ENCODE peak calls at places on chromosome 19, in ten cellular contexts. One of them, this sample, is unnamed.

GRCh38 chr19:34173145-34173956 is 1.0 kb downstream of the LSM14A start:
- DNase-seq in dermis microvascular lymphatic vessel endothelial cell: peak
- DNase-seq in NCI-H1694 treated with DMSO at 0.1 percent for 48 hours: no peak
- DNase-seq in NCI-H1417: peak
- DNase-seq in heart right ventricle: no peak
- DNase-seq in astrocyte: peak
- DNase-seq in T-helper 2 cell: peak
- DNase-seq in psoas muscle: peak
- DNase-seq in cerebellar nuclear complex: no peak
- DNase-seq in NCI-H1092: no peak
- DNase-seq in this sample: no peak

GRCh38 chr19:16051254-16052025 is 24.9 kb upstream of the TPM4 start:
- DNase-seq in psoas muscle: no peak
- DNase-seq in NCI-H1092: no peak
- DNase-seq in astrocyte: no peak
- DNase-seq in heart right ventricle: no peak
- DNase-seq in NCI-H1417: no peak
- DNase-seq in NCI-H1694 treated with DMSO at 0.1 percent for 48 hours: no peak
- DNase-seq in cerebellar nuclear complex: no peak
- DNase-seq in T-helper 2 cell: peak
- DNase-seq in dermis microvascular lymphatic vessel endothelial cell: peak
- DNase-seq in this sample: no peak

GRCh38 chr19:58586131-58586765 is 13.1 kb upstream of the MZF1 start:
- DNase-seq in T-helper 2 cell: no peak
- DNase-seq in NCI-H1417: no peak
- DNase-seq in cerebellar nuclear complex: no peak
- DNase-seq in NCI-H1092: no peak
- DNase-seq in astrocyte: no peak
- DNase-seq in NCI-H1694 treated with DMSO at 0.1 percent for 48 hours: no peak
- DNase-seq in psoas muscle: no peak
- DNase-seq in dermis microvascular lymphatic vessel endothelial cell: no peak
- DNase-seq in heart right ventricle: no peak
- DNase-seq in this sample: no peak

GRCh38 chr19:48608798-48609263 is 2.3 kb downstream of the SPACA4 start:
- DNase-seq in NCI-H1417: peak
- DNase-seq in psoas muscle: no peak
- DNase-seq in dermis microvascular lymphatic vessel endothelial cell: peak
- DNase-seq in NCI-H1092: no peak
- DNase-seq in cerebellar nuclear complex: no peak
- DNase-seq in astrocyte: no peak
- DNase-seq in NCI-H1694 treated with DMSO at 0.1 percent for 48 hours: peak
- DNase-seq in heart right ventricle: no peak
- DNase-seq in T-helper 2 cell: peak
- DNase-seq in this sample: peak

GRCh38 chr19:48921721-48922500 is 11.6 kb upstream of the DHDH start:
- DNase-seq in NCI-H1694 treated with DMSO at 0.1 percent for 48 hours: no peak
- DNase-seq in heart right ventricle: no peak
- DNase-seq in dermis microvascular lymphatic vessel endothelial cell: no peak
- DNase-seq in T-helper 2 cell: no peak
- DNase-seq in cerebellar nuclear complex: no peak
- DNase-seq in NCI-H1417: no peak
- DNase-seq in NCI-H1092: no peak
- DNase-seq in psoas muscle: no peak
- DNase-seq in astrocyte: no peak
- DNase-seq in this sample: no peak

GRCh38 chr19:29622191-29623070 is 16.3 kb downstream of the POP4 start:
- DNase-seq in astrocyte: no peak
- DNase-seq in NCI-H1694 treated with DMSO at 0.1 percent for 48 hours: no peak
- DNase-seq in dermis microvascular lymphatic vessel endothelial cell: no peak
- DNase-seq in T-helper 2 cell: peak
- DNase-seq in psoas muscle: peak
- DNase-seq in cerebellar nuclear complex: no peak
- DNase-seq in NCI-H1417: peak
- DNase-seq in heart right ventricle: no peak
- DNase-seq in NCI-H1092: no peak
- DNase-seq in this sample: no peak

GRCh38 chr19:43658001-43658400 is 12.0 kb downstream of the PLAUR start:
- DNase-seq in cerebellar nuclear complex: no peak
- DNase-seq in psoas muscle: no peak
- DNase-seq in NCI-H1092: no peak
- DNase-seq in dermis microvascular lymphatic vessel endothelial cell: no peak
- DNase-seq in heart right ventricle: no peak
- DNase-seq in T-helper 2 cell: no peak
- DNase-seq in NCI-H1417: no peak
- DNase-seq in NCI-H1694 treated with DMSO at 0.1 percent for 48 hours: no peak
- DNase-seq in astrocyte: no peak
- DNase-seq in this sample: no peak

GRCh38 chr19:8988204-8988603 is 22.0 kb downstream of the MUC16 start:
- DNase-seq in cerebellar nuclear complex: no peak
- DNase-seq in NCI-H1417: no peak
- DNase-seq in astrocyte: no peak
- DNase-seq in heart right ventricle: no peak
- DNase-seq in dermis microvascular lymphatic vessel endothelial cell: no peak
- DNase-seq in NCI-H1092: no peak
- DNase-seq in psoas muscle: no peak
- DNase-seq in T-helper 2 cell: no peak
- DNase-seq in NCI-H1694 treated with DMSO at 0.1 percent for 48 hours: no peak
- DNase-seq in this sample: no peak

GRCh38 chr19:58480831-58481230 is 4.7 kb downstream of the ZNF446 start:
- DNase-seq in psoas muscle: no peak
- DNase-seq in NCI-H1092: no peak
- DNase-seq in NCI-H1417: no peak
- DNase-seq in cerebellar nuclear complex: no peak
- DNase-seq in dermis microvascular lymphatic vessel endothelial cell: no peak
- DNase-seq in NCI-H1694 treated with DMSO at 0.1 percent for 48 hours: no peak
- DNase-seq in heart right ventricle: no peak
- DNase-seq in T-helper 2 cell: no peak
- DNase-seq in astrocyte: no peak
- DNase-seq in this sample: no peak

GRCh38 chr19:42497492-42498226 is 30.6 kb downstream of the CEACAM1 start:
- DNase-seq in NCI-H1694 treated with DMSO at 0.1 percent for 48 hours: no peak
- DNase-seq in psoas muscle: no peak
- DNase-seq in cerebellar nuclear complex: no peak
- DNase-seq in heart right ventricle: no peak
- DNase-seq in dermis microvascular lymphatic vessel endothelial cell: no peak
- DNase-seq in NCI-H1092: no peak
- DNase-seq in T-helper 2 cell: no peak
- DNase-seq in astrocyte: no peak
- DNase-seq in NCI-H1417: no peak
- DNase-seq in this sample: no peak

GRCh38 chr19:3818479-3818878 is 32.3 kb upstream of the MATK start:
- DNase-seq in NCI-H1092: no peak
- DNase-seq in NCI-H1694 treated with DMSO at 0.1 percent for 48 hours: no peak
- DNase-seq in psoas muscle: no peak
- DNase-seq in heart right ventricle: no peak
- DNase-seq in NCI-H1417: no peak
- DNase-seq in astrocyte: peak
- DNase-seq in cerebellar nuclear complex: no peak
- DNase-seq in T-helper 2 cell: no peak
- DNase-seq in dermis microvascular lymphatic vessel endothelial cell: peak
- DNase-seq in this sample: peak

GRCh38 chr19:6767081-6767356 is 216 bp downstream of the SH2D3A start:
- DNase-seq in heart right ventricle: no peak
- DNase-seq in cerebellar nuclear complex: no peak
- DNase-seq in NCI-H1694 treated with DMSO at 0.1 percent for 48 hours: no peak
- DNase-seq in psoas muscle: no peak
- DNase-seq in astrocyte: no peak
- DNase-seq in dermis microvascular lymphatic vessel endothelial cell: no peak
- DNase-seq in NCI-H1092: no peak
- DNase-seq in T-helper 2 cell: no peak
- DNase-seq in NCI-H1417: peak
- DNase-seq in this sample: no peak

GRCh38 chr19:46922465-46922864 is 61.7 kb downstream of the ARHGAP35 start:
- DNase-seq in cerebellar nuclear complex: no peak
- DNase-seq in psoas muscle: no peak
- DNase-seq in NCI-H1092: no peak
- DNase-seq in NCI-H1417: no peak
- DNase-seq in dermis microvascular lymphatic vessel endothelial cell: no peak
- DNase-seq in T-helper 2 cell: no peak
- DNase-seq in astrocyte: no peak
- DNase-seq in heart right ventricle: no peak
- DNase-seq in NCI-H1694 treated with DMSO at 0.1 percent for 48 hours: no peak
- DNase-seq in this sample: no peak

GRCh38 chr19:50658438-50659317 is 9.4 kb downstream of the C19orf81 start:
- DNase-seq in heart right ventricle: peak
- DNase-seq in T-helper 2 cell: no peak
- DNase-seq in psoas muscle: peak
- DNase-seq in dermis microvascular lymphatic vessel endothelial cell: peak
- DNase-seq in NCI-H1092: peak
- DNase-seq in NCI-H1694 treated with DMSO at 0.1 percent for 48 hours: no peak
- DNase-seq in cerebellar nuclear complex: peak
- DNase-seq in astrocyte: no peak
- DNase-seq in NCI-H1417: peak
- DNase-seq in this sample: peak

GRCh38 chr19:5691205-5691929 is 1.3 kb downstream of the RPL36 start:
- DNase-seq in dermis microvascular lymphatic vessel endothelial cell: peak
- DNase-seq in cerebellar nuclear complex: no peak
- DNase-seq in NCI-H1092: peak
- DNase-seq in NCI-H1694 treated with DMSO at 0.1 percent for 48 hours: no peak
- DNase-seq in heart right ventricle: peak
- DNase-seq in T-helper 2 cell: peak
- DNase-seq in NCI-H1417: peak
- DNase-seq in astrocyte: peak
- DNase-seq in psoas muscle: peak
- DNase-seq in this sample: no peak

GRCh38 chr19:1252818-1253513 is 4.6 kb downstream of the MIDN start:
- DNase-seq in astrocyte: peak
- DNase-seq in cerebellar nuclear complex: no peak
- DNase-seq in T-helper 2 cell: peak
- DNase-seq in psoas muscle: peak
- DNase-seq in NCI-H1694 treated with DMSO at 0.1 percent for 48 hours: peak
- DNase-seq in heart right ventricle: peak
- DNase-seq in NCI-H1417: peak
- DNase-seq in dermis microvascular lymphatic vessel endothelial cell: peak
- DNase-seq in NCI-H1092: peak
- DNase-seq in this sample: peak

GRCh38 chr19:51440846-51441409 is 17.3 kb downstream of the SIGLEC8 start:
- DNase-seq in psoas muscle: no peak
- DNase-seq in cerebellar nuclear complex: no peak
- DNase-seq in NCI-H1417: no peak
- DNase-seq in T-helper 2 cell: peak
- DNase-seq in NCI-H1092: no peak
- DNase-seq in heart right ventricle: no peak
- DNase-seq in NCI-H1694 treated with DMSO at 0.1 percent for 48 hours: no peak
- DNase-seq in dermis microvascular lymphatic vessel endothelial cell: no peak
- DNase-seq in astrocyte: no peak
- DNase-seq in this sample: no peak

GRCh38 chr19:19315444-19315843 is 4.9 kb downstream of the SUGP1 start:
- DNase-seq in NCI-H1417: no peak
- DNase-seq in NCI-H1694 treated with DMSO at 0.1 percent for 48 hours: no peak
- DNase-seq in heart right ventricle: no peak
- DNase-seq in astrocyte: no peak
- DNase-seq in psoas muscle: no peak
- DNase-seq in dermis microvascular lymphatic vessel endothelial cell: no peak
- DNase-seq in cerebellar nuclear complex: no peak
- DNase-seq in NCI-H1092: no peak
- DNase-seq in T-helper 2 cell: no peak
- DNase-seq in this sample: no peak

This sample was measured in brain microvascular endothelial cell.